ENCODE peak calls at places on chromosome 22, in five cellular contexts. C is left ventricle myocardium inferior, E is left lung, X is mucosa of gallbladder, P is bronchial epithelial cell. A is an unnamed sample.

GRCh38 chr22:12601870-12602779 is 2925.9 kb upstream of the OR11H1 start:
- DNase-seq in C (peak), E (peak), X (no peak), P (no peak), A (peak)

GRCh38 chr22:25085930-25086901 is 113.4 kb upstream of the CRYBB3 start:
- DNase-seq in C (peak), E (no peak), X (no peak), P (no peak), A (no peak)

GRCh38 chr22:33969052-33969451 is 48.8 kb upstream of the LARGE1 start:
- DNase-seq in C (no peak), E (no peak), X (no peak), P (peak), A (no peak)

GRCh38 chr22:46788426-46789168 is 26.1 kb downstream of the TBC1D22A start:
- DNase-seq in C (no peak), E (no peak), X (no peak), P (no peak), A (no peak)

GRCh38 chr22:33747576-33748180 is 172.6 kb downstream of the LARGE1 start:
- DNase-seq in C (no peak), E (no peak), X (peak), P (no peak), A (no peak)

GRCh38 chr22:27032121-27032761 is 374.9 kb downstream of the MIAT start:
- DNase-seq in C (no peak), E (peak), X (peak), P (no peak), A (no peak)

GRCh38 chr22:19962909-19963806 is 21.5 kb upstream of the TXNRD2 start:
- DNase-seq in C (no peak), E (peak), X (peak), P (peak), A (peak)

GRCh38 chr22:29706493-29706892 is 13.3 kb upstream of the CABP7 start:
- DNase-seq in C (no peak), E (no peak), X (no peak), P (no peak), A (no peak)

GRCh38 chr22:46581580-46582244 is 38.5 kb upstream of the GRAMD4 start:
- DNase-seq in C (peak), E (peak), X (no peak), P (no peak), A (peak)

GRCh38 chr22:48748113-48748859 is 1079.4 kb downstream of the BRD1 start:
- DNase-seq in C (no peak), E (peak), X (no peak), P (no peak), A (no peak)

GRCh38 chr22:45308624-45309421 is 911 bp upstream of the FAM118A start:
- DNase-seq in C (no peak), E (no peak), X (no peak), P (no peak), A (no peak)

GRCh38 chr22:22810018-22810427 is 77.6 kb upstream of the IGLL5 start:
- DNase-seq in C (peak), E (no peak), X (no peak), P (no peak), A (no peak)

GRCh38 chr22:23204125-23204488 is 23.8 kb downstream of the BCR start:
- DNase-seq in C (no peak), E (no peak), X (no peak), P (no peak), A (no peak)

GRCh38 chr22:24926849-24927579 is 19.5 kb downstream of the LHFPL7 start:
- DNase-seq in C (no peak), E (no peak), X (no peak), P (peak), A (no peak)

GRCh38 chr22:46501701-46502100 is 35.7 kb downstream of the CELSR1 start:
- DNase-seq in C (no peak), E (no peak), X (no peak), P (peak), A (no peak)

GRCh38 chr22:49951986-49952896 is 8.3 kb upstream of the PIM3 start:
- DNase-seq in C (no peak), E (peak), X (no peak), P (peak), A (no peak)